ENCODE peak calls at places on chromosomes 5 and 9, in ten cellular contexts. C is activated CD8-positive, alpha-beta memory T cell treated with anti-CD3 and anti-CD28 coated beads for 4 hours; L is D341Med; G is fibroblast of mammary gland; E is midbrain; V is ELR; O is PC-3; B is uterus; W is T-helper 1 cell; Z is RCC 7860. T is an unnamed sample.
A peak's percentile ranks its signal among the peaks of the same experiment; 100 is the strongest.

GRCh38 chr5:33306758-33307157 is 134.0 kb upstream of the TARS1 start:
- DNase-seq in L (no peak), E (no peak), V (no peak), W (no peak), C (no peak), G (peak; percentile 57), Z (no peak), B (no peak), O (no peak), T (no peak)

GRCh38 chr5:157290156-157290980 is 24.4 kb downstream of the CYFIP2 start:
- DNase-seq in L (no peak), E (no peak), C (no peak), Z (peak; percentile 84), V (peak; percentile 55), G (peak; percentile 65), O (peak; percentile 71), W (no peak), B (no peak), T (no peak)

GRCh38 chr5:72661405-72661804 is 154.2 kb upstream of the ZNF366 start:
- DNase-seq in G (peak; percentile 82), L (no peak), C (no peak), Z (peak; percentile 17), W (no peak), V (peak; percentile 61), O (peak; percentile 75), E (no peak), B (no peak), T (no peak)

GRCh38 chr9:136546697-136547481 is 1.0 kb upstream of the NOTCH1 start:
- DNase-seq in G (peak; percentile 18), E (peak; percentile 55), W (peak; percentile 36), Z (peak; percentile 45), V (peak; percentile 51), B (peak; percentile 87), C (no peak), O (peak; percentile 50), L (no peak), T (no peak)

GRCh38 chr9:137234758-137235423 is 4.2 kb downstream of the SLC34A3 start:
- DNase-seq in C (no peak), O (no peak), Z (no peak), W (no peak), V (no peak), B (no peak), L (no peak), G (no peak), E (no peak), T (no peak)

GRCh38 chr9:12819436-12820185 is 44.8 kb downstream of the LURAP1L start:
- DNase-seq in V (peak; percentile 39), L (peak; percentile 61), B (no peak), O (peak; percentile 49), C (no peak), W (no peak), E (no peak), G (peak; percentile 69), Z (no peak), T (peak; percentile 32)

GRCh38 chr9:17065062-17065461 is 69.8 kb upstream of the CNTLN start:
- DNase-seq in L (no peak), O (peak; percentile 71), Z (no peak), W (no peak), C (no peak), B (no peak), V (no peak), G (peak; percentile 27), E (no peak), T (no peak)

GRCh38 chr9:70407081-70407503 is 7.4 kb downstream of the KLF9 start:
- DNase-seq in G (peak; percentile 98), Z (peak; percentile 37), E (peak; percentile 8), C (no peak), L (no peak), B (no peak), V (peak; percentile 93), O (no peak), W (no peak), T (no peak)

GRCh38 chr5:159700016-159700415 is 216.3 kb upstream of the ADRA1B start:
- DNase-seq in W (no peak), G (no peak), C (no peak), O (no peak), E (no peak), V (no peak), L (no peak), B (no peak), Z (no peak), T (no peak)

GRCh38 chr5:54171645-54172384 is 138.6 kb downstream of the ARL15 start:
- DNase-seq in B (no peak), G (peak; percentile 44), V (peak; percentile 15), L (no peak), O (peak; percentile 3), E (no peak), W (no peak), C (no peak), Z (no peak), T (no peak)

GRCh38 chr5:127858116-127858784 is 155.1 kb downstream of the CCDC192 start:
- DNase-seq in O (no peak), Z (no peak), B (no peak), W (no peak), V (no peak), E (peak; percentile 42), L (peak; percentile 63), G (no peak), C (no peak), T (no peak)

GRCh38 chr9:4096121-4096520 is 203.7 kb downstream of the GLIS3 start:
- DNase-seq in O (no peak), Z (no peak), G (no peak), L (no peak), B (no peak), E (no peak), C (no peak), V (no peak), W (no peak), T (no peak)

GRCh38 chr5:138275379-138275782 is 960 bp upstream of the GFRA3 start:
- DNase-seq in Z (no peak), O (no peak), W (no peak), B (no peak), C (no peak), V (peak; percentile 25), G (no peak), E (no peak), L (no peak), T (no peak)

GRCh38 chr5:61991426-61991825 is 314.6 kb upstream of the KIF2A start:
- DNase-seq in W (no peak), O (no peak), L (no peak), G (no peak), Z (no peak), C (no peak), E (no peak), V (no peak), B (no peak), T (no peak)

GRCh38 chr5:33641722-33642505 is 201.1 kb downstream of the TARS1 start:
- DNase-seq in L (no peak), G (no peak), E (no peak), Z (no peak), B (no peak), W (no peak), O (peak; percentile 63), C (no peak), V (no peak), T (no peak)

GRCh38 chr5:66864240-66864884 is 268.2 kb downstream of the MAST4 start:
- DNase-seq in Z (no peak), C (no peak), L (no peak), B (no peak), V (peak; percentile 52), G (peak; percentile 77), W (peak; percentile 6), E (no peak), O (peak; percentile 1), T (peak; percentile 13)

GRCh38 chr5:179455320-179455719 is 95.0 kb upstream of the RUFY1 start:
- DNase-seq in V (no peak), L (no peak), O (no peak), G (no peak), E (no peak), W (no peak), Z (no peak), B (no peak), C (no peak), T (no peak)

GRCh38 chr5:56099346-56099745 is 104.6 kb upstream of the IL6ST start:
- DNase-seq in G (peak; percentile 89), W (no peak), L (no peak), E (no peak), Z (no peak), O (peak; percentile 7), B (no peak), V (peak; percentile 9), C (no peak), T (no peak)

T was measured in GM10248.